ENCODE peak calls at places on chromosomes 4 and X, in nine cellular contexts. X is tibial nerve, G is H1, P is body of pancreas, B is IMR-90, S is ovary, E is endothelial cell of umbilical vein, R is prostate gland, H is esophagus squamous epithelium. K is an unnamed sample.

GRCh38 chrX:53184836-53185235 is 40.2 kb downstream of the KDM5C start:
- DNase-seq in X (no peak), G (no peak), P (no peak), B (peak; percentile 65), S (no peak), E (no peak), R (no peak), H (no peak), K (no peak)

GRCh38 chrX:125327891-125328290 is 8.2 kb downstream of the TEX13C start:
- DNase-seq in X (no peak), G (no peak), P (no peak), B (no peak), S (no peak), E (no peak), R (no peak), H (no peak), K (no peak)

GRCh38 chrX:36957425-36958328 is 50.5 kb upstream of the FAM47C start:
- DNase-seq in X (no peak), G (peak; percentile 62), P (peak; percentile 69), B (no peak), S (no peak), E (peak; percentile 1), R (peak; percentile 7), H (no peak), K (no peak)

GRCh38 chrX:136397001-136397400 is 90.7 kb upstream of the BRS3 start:
- DNase-seq in X (no peak), G (no peak), P (no peak), B (no peak), S (no peak), E (no peak), R (no peak), H (no peak), K (no peak)

GRCh38 chr4:74320559-74321118 is 12.4 kb downstream of the EPGN start:
- DNase-seq in X (no peak), G (peak; percentile 64), P (peak; percentile 51), B (peak; percentile 55), S (no peak), E (peak; percentile 74), R (peak; percentile 54), H (no peak), K (peak; percentile 59)

GRCh38 chrX:36983831-36984230 is 24.3 kb upstream of the FAM47C start:
- DNase-seq in X (no peak), G (no peak), P (no peak), B (no peak), S (no peak), E (no peak), R (no peak), H (no peak), K (no peak)

GRCh38 chr4:146855761-146856160 is 89.9 kb downstream of the TTC29 start:
- DNase-seq in X (no peak), G (no peak), P (no peak), B (no peak), S (no peak), E (no peak), R (no peak), H (no peak), K (no peak)

GRCh38 chr4:16750882-16751642 is 147.4 kb downstream of the LDB2 start:
- DNase-seq in X (no peak), G (no peak), P (no peak), B (no peak), S (no peak), E (peak; percentile 55), R (no peak), H (no peak), K (no peak)

GRCh38 chr4:37423310-37423709 is 178.8 kb downstream of the NWD2 start:
- DNase-seq in X (no peak), G (no peak), P (no peak), B (no peak), S (no peak), E (no peak), R (no peak), H (no peak), K (no peak)

GRCh38 chr4:66687393-66687971 is 857.8 kb downstream of the CENPC start:
- DNase-seq in X (no peak), G (no peak), P (no peak), B (no peak), S (no peak), E (no peak), R (no peak), H (no peak), K (no peak)

GRCh38 chr4:187612211-187612780 is 383.3 kb upstream of the ZFP42 start:
- DNase-seq in X (no peak), G (no peak), P (no peak), B (peak; percentile 22), S (no peak), E (no peak), R (no peak), H (no peak), K (no peak)

GRCh38 chr4:186265683-186266648 is at the start of gene F11:
- DNase-seq in X (no peak), G (no peak), P (peak; percentile 45), B (no peak), S (no peak), E (no peak), R (no peak), H (no peak), K (no peak)

GRCh38 chrX:118179718-118180117 is 63.1 kb upstream of the KLHL13 start:
- DNase-seq in X (no peak), G (no peak), P (no peak), B (no peak), S (no peak), E (peak; percentile 47), R (no peak), H (no peak), K (no peak)
- H3K27me3 ChIP-seq in X (no peaks in the 10 kb centered on the region), G (no peaks in the 10 kb centered on the region), P (no peaks in the 10 kb centered on the region), B (no peaks in the 10 kb centered on the region), S (no peaks in the 10 kb centered on the region), E (no peaks in the 10 kb centered on the region), R (no peaks in the 10 kb centered on the region), H (no peaks in the 10 kb centered on the region), K (no peaks in the 10 kb centered on the region)

DNA sequence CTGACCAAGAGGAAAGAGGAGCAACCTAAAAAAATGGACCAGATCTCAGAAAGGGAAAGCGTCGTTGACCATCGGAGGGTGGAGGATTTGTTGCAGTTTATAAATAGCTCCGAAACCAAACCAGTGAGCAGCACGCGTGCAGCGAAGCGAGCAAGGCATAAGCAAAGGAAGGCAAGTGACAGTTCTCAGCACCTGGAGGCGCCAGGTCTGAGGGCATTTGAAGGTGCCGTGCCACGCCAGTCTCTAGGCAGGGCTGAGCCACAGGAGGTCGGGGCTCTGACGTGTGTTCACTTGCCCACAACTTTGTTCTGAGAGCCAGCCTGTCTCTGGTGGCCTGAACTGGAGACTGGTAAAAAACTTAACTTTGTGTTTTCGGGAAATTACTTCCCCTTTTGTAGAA is 59.7 kb downstream of the TNIP2 start:
- DNase-seq in X (no peak), G (no peak), P (no peak), B (no peak), S (no peak), E (no peak), R (no peak), H (peak; percentile 18), K (peak; percentile 92)
- TF ChIP-seq POLR2A in X (no peak), G (no peak), P (no peak), B (no peak), S (no peak), E (no peak), R (no peak), H (no peak), K (no peak)

GRCh38 chrX:27597506-27597905 is 7.4 kb downstream of the DCAF8L2 start:
- DNase-seq in X (no peak), G (no peak), P (no peak), B (no peak), S (no peak), E (peak; percentile 63), R (no peak), H (no peak), K (no peak)

GRCh38 chrX:27590044-27590443 is at the start of gene DCAF8L2:
- DNase-seq in X (no peak), G (no peak), P (no peak), B (no peak), S (no peak), E (no peak), R (no peak), H (no peak), K (no peak)

GRCh38 chrX:27591938-27592337 is 1.8 kb downstream of the DCAF8L2 start:
- DNase-seq in X (no peak), G (no peak), P (no peak), B (no peak), S (no peak), E (no peak), R (no peak), H (no peak), K (no peak)
- H3K27me3 ChIP-seq in X (no peaks in the 10 kb centered on the region), G (no peaks in the 10 kb centered on the region), P (no peaks in the 10 kb centered on the region), B (no peaks in the 10 kb centered on the region), S (no peaks in the 10 kb centered on the region), E (no peaks in the 10 kb centered on the region), R (no peaks in the 10 kb centered on the region), H (no peaks in the 10 kb centered on the region), K (no peaks in the 10 kb centered on the region)

GRCh38 chr4:143511906-143512305 is 1.6 kb upstream of the SMARCA5 start:
- DNase-seq in X (no peak), G (no peak), P (no peak), B (no peak), S (no peak), E (no peak), R (no peak), H (no peak), K (no peak)

GRCh38 chr4:143515905-143516304 is 2.4 kb downstream of the SMARCA5 start:
- DNase-seq in X (no peak), G (no peak), P (no peak), B (no peak), S (no peak), E (no peak), R (no peak), H (no peak), K (no peak)

GRCh38 chr4:143512978-143513313 is 556 bp upstream of the SMARCA5 start:
- DNase-seq in X (no peak), G (peak; percentile 92), P (no peak), B (no peak), S (no peak), E (no peak), R (no peak), H (no peak), K (no peak)

GRCh38 chr4:143514432-143514831 is 930 bp downstream of the SMARCA5 start:
- DNase-seq in X (peak; percentile 23), G (peak; percentile 50), P (peak; percentile 40), B (peak; percentile 48), S (peak; percentile 53), E (peak; percentile 74), R (peak; percentile 29), H (no peak), K (peak; percentile 25)

DNA sequence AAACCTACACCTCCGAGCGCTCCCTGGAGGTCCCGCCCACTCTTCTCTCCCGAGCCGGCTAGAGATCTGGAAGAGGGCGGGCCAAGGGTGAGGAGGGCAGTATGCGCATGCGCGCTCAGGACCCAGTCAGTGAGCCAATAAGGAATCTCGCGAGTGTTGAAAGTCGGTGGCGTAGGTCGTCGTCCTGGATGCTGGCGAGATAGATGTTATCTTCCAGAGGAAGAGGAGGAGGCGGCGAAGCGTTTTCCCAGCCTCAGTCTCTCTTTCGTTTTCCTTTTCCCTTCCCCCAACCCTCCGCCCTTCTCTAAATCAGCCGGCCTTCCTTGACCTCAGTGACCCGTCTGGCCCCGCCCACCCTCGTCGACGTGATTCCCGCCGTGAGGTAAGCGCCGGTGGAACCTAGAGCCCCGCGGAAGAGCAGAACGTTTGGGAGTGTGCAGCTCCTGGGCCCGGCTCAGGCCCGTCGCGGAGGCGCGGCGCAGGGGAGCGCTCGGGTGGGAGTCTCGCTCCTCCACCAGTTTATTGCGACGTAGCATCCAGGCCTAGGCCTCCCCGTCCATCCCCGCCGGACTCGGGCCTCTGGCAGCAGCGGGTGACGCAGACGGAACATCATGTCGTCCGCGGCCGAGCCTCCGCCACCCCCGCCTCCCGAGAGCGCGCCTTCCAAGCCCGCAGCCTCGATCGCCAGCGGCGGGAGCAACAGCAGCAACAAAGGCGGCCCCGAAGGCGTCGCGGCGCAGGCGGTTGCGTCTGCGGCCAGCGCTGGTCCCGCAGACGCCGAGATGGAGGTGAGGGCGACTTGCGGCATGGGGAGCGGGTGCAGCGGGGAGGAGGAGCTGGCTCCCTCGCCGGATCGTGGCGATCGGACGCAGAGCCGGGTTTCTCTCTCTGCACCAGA is at the start of gene SMARCA5:
- DNase-seq in X (peak; percentile 90), G (peak; percentile 89), P (peak; percentile 98), B (peak; percentile 98), S (peak; percentile 97), E (peak; percentile 99), R (peak; percentile 97), H (peak; percentile 76), K (peak; percentile 96)
- TF ChIP-seq POLR2A in X (peak; percentile 90), G (peak; percentile 92), P (peak; percentile 87), B (peak; percentile 85), S (peak; percentile 83), E (peak; percentile 73), R (peak; percentile 87), H (peak; percentile 95), K (peak; percentile 94)

K was measured in Peyer's patch.